ENCODE peak calls at places on chromosomes 3 and 15, in five cellular contexts. Q, L, K, V and S are unnamed samples.
A peak's percentile ranks its signal among the peaks of the same experiment; 100 is the strongest.

GRCh38 chr15:43253431-43254403 is 13.0 kb downstream of the TGM5 start:
- DNase-seq in L (peak; percentile 56), K (no peak), Q (no peak), V (no peak), S (no peak)

GRCh38 chr3:149592758-149593240 is 65.0 kb downstream of the WWTR1 start:
- DNase-seq in Q (no peak), L (no peak), K (no peak), V (no peak), S (no peak)

GRCh38 chr3:132822266-132822665 is 100.1 kb upstream of the NPHP3 start:
- DNase-seq in K (no peak), L (no peak), Q (no peak), V (no peak), S (no peak)

GRCh38 chr3:69370945-69371301 is 15.0 kb downstream of the FRMD4B start:
- DNase-seq in K (no peak), V (no peak), Q (no peak), L (no peak), S (no peak)

GRCh38 chr15:31279221-31280036 is 47.2 kb upstream of the KLF13 start:
- DNase-seq in V (no peak), K (no peak), L (no peak), Q (no peak), S (no peak)

GRCh38 chr3:100815583-100815982 is 106.3 kb downstream of the TFG start:
- DNase-seq in V (no peak), Q (no peak), L (no peak), K (no peak), S (no peak)

GRCh38 chr15:90221251-90221900 is 12.4 kb downstream of the CIB1 start:
- DNase-seq in Q (peak; percentile 52), V (peak; percentile 75), L (no peak), K (peak; percentile 79), S (peak; percentile 65)

GRCh38 chr15:95086543-95087252 is 855.3 kb downstream of the MCTP2 start:
- DNase-seq in L (no peak), V (no peak), Q (no peak), K (no peak), S (no peak)

GRCh38 chr3:22157848-22158247 is 406.8 kb upstream of the ZNF385D start:
- DNase-seq in L (no peak), K (no peak), V (no peak), Q (no peak), S (no peak)

GRCh38 chr3:139394116-139394515 is 4.7 kb upstream of the COPB2 start:
- DNase-seq in K (peak; percentile 27), L (no peak), Q (no peak), V (peak; percentile 29), S (no peak)

GRCh38 chr3:136819784-136820640 is 1.1 kb downstream of the SLC35G2 start:
- DNase-seq in Q (no peak), K (peak; percentile 80), V (peak; percentile 68), L (peak; percentile 1), S (no peak)

GRCh38 chr3:195897081-195897852 is 11.1 kb downstream of the TNK2 start:
- DNase-seq in K (peak; percentile 35), L (no peak), V (no peak), Q (no peak), S (no peak)

GRCh38 chr3:75180235-75180944 is 483.7 kb upstream of the FRG2C start:
- DNase-seq in V (peak; percentile 2), K (no peak), L (no peak), Q (no peak), S (no peak)

GRCh38 chr3:53073553-53074365 is 27.9 kb upstream of the SFMBT1 start:
- DNase-seq in L (peak; percentile 11), Q (no peak), K (no peak), V (peak; percentile 77), S (no peak)

GRCh38 chr15:67901922-67902321 is 62.1 kb upstream of the RNU6-1 start:
- DNase-seq in V (no peak), L (no peak), K (no peak), Q (no peak), S (no peak)

GRCh38 chr3:120181632-120182031 is 87.4 kb upstream of the GSK3B start:
- DNase-seq in K (no peak), Q (peak; percentile 5), L (no peak), V (peak; percentile 9), S (no peak)

GRCh38 chr3:157572559-157573270 is 69.5 kb upstream of the VEPH1 start:
- DNase-seq in Q (peak; percentile 51), L (no peak), K (peak; percentile 73), V (peak; percentile 58), S (peak; percentile 13)

GRCh38 chr15:74178326-74179100 is 5.0 kb downstream of the ISLR start:
- DNase-seq in L (no peak), V (no peak), Q (no peak), K (no peak), S (no peak)

GRCh38 chr3:119352863-119353527 is 58.8 kb downstream of the ARHGAP31 start:
- DNase-seq in Q (peak; percentile 67), K (no peak), L (no peak), V (peak; percentile 69), S (no peak)

GRCh38 chr3:126516152-126516935 is 1.2 kb downstream of the UROC1 start:
- DNase-seq in K (no peak), V (no peak), Q (no peak), L (no peak), S (no peak)

GRCh38 chr3:155248531-155249187 is 44.8 kb downstream of the STRIT1 start:
- DNase-seq in Q (no peak), K (no peak), V (no peak), L (no peak), S (no peak)

GRCh38 chr3:81702126-81702525 is 59.3 kb downstream of the GBE1 start:
- DNase-seq in L (no peak), V (no peak), Q (no peak), K (no peak), S (no peak)

GRCh38 chr3:114804099-114804498 is 343.0 kb downstream of the ZBTB20 start:
- DNase-seq in V (no peak), K (no peak), Q (no peak), L (no peak), S (no peak)

GRCh38 chr3:38359038-38359437 is 12.5 kb downstream of the XYLB start:
- DNase-seq in Q (no peak), V (no peak), L (no peak), K (no peak), S (no peak)

GRCh38 chr3:180680097-180680430 is 775 bp upstream of the CCDC39 start:
- DNase-seq in K (peak; percentile 58), V (peak; percentile 2), Q (peak; percentile 18), L (peak; percentile 19), S (peak; percentile 9)

GRCh38 chr3:117407317-117407716 is 697.7 kb downstream of the TUSC7 start:
- DNase-seq in V (peak; percentile 15), Q (no peak), L (no peak), K (peak; percentile 37), S (no peak)

GRCh38 chr3:140529096-140529495 is 148.8 kb upstream of the TRIM42 start:
- DNase-seq in Q (no peak), L (no peak), V (no peak), K (no peak), S (no peak)

GRCh38 chr3:18559323-18559972 is 134.3 kb upstream of the SATB1 start:
- DNase-seq in K (peak; percentile 57), Q (peak; percentile 70), V (peak; percentile 53), L (peak; percentile 15), S (peak; percentile 4)

GRCh38 chr15:25245801-25246622 is 192.8 kb downstream of the UBE3A start:
- DNase-seq in V (no peak), Q (no peak), K (no peak), L (no peak), S (no peak)

GRCh38 chr3:123286308-123287023 is 84.7 kb downstream of the SEC22A start:
- DNase-seq in K (peak; percentile 78), L (peak; percentile 31), V (peak; percentile 68), Q (peak; percentile 53), S (peak; percentile 78)

GRCh38 chr15:66995257-66995656 is 70.1 kb upstream of the SMAD3 start:
- DNase-seq in V (no peak), K (no peak), Q (no peak), L (no peak), S (no peak)

GRCh38 chr3:121477589-121477988 is 68.2 kb downstream of the POLQ start:
- DNase-seq in Q (no peak), K (no peak), L (no peak), V (no peak), S (no peak)

GRCh38 chr3:157857461-157857860 is 248.8 kb downstream of the SHOX2 start:
- DNase-seq in Q (no peak), L (no peak), V (no peak), K (no peak), S (no peak)

GRCh38 chr3:45414823-45415222 is 26.4 kb downstream of the LARS2 start:
- DNase-seq in V (peak; percentile 85), Q (no peak), K (no peak), L (no peak), S (no peak)

GRCh38 chr15:64246364-64247189 is 83.8 kb upstream of the PPIB start:
- DNase-seq in L (peak; percentile 11), V (peak; percentile 87), K (no peak), Q (no peak), S (peak; percentile 21)

GRCh38 chr3:150248116-150248864 is 159.8 kb upstream of the TSC22D2 start:
- DNase-seq in K (no peak), V (no peak), L (no peak), Q (peak; percentile 11), S (no peak)

GRCh38 chr15:80721476-80721875 is 26.4 kb downstream of the ABHD17C start:
- DNase-seq in Q (no peak), K (no peak), V (no peak), L (no peak), S (no peak)